ENCODE peak calls at places on chromosomes 11 and 22, in nine cellular contexts. One of them, this sample, is unnamed.

GRCh38 chr22:40975346-40975745 is 24.2 kb downstream of the RBX1 start:
- DNase-seq in heart right ventricle: no peak
- DNase-seq in mucosa of descending colon: no peak
- DNase-seq in upper lobe of right lung: no peak
- DNase-seq in colonic mucosa: no peak
- DNase-seq in body of pancreas: no peak
- DNase-seq in RWPE2: no peak
- DNase-seq in hepatocyte: no peak
- DNase-seq in CD8-positive, alpha-beta T cell: no peak
- DNase-seq in this sample: no peak

GRCh38 chr22:44597616-44598015 is 99.6 kb upstream of the RTL6 start:
- DNase-seq in heart right ventricle: no peak
- DNase-seq in mucosa of descending colon: no peak
- DNase-seq in upper lobe of right lung: no peak
- DNase-seq in colonic mucosa: no peak
- DNase-seq in body of pancreas: peak; percentile 59
- DNase-seq in RWPE2: no peak
- DNase-seq in hepatocyte: peak; percentile 66
- DNase-seq in CD8-positive, alpha-beta T cell: no peak
- DNase-seq in this sample: no peak

GRCh38 chr22:23178512-23179254 is 1.6 kb upstream of the BCR start:
- DNase-seq in heart right ventricle: peak; percentile 60
- DNase-seq in mucosa of descending colon: peak; percentile 79
- DNase-seq in upper lobe of right lung: peak; percentile 84
- DNase-seq in colonic mucosa: peak; percentile 64
- DNase-seq in body of pancreas: peak; percentile 66
- DNase-seq in RWPE2: no peak
- DNase-seq in hepatocyte: peak; percentile 85
- DNase-seq in CD8-positive, alpha-beta T cell: peak; percentile 56
- DNase-seq in this sample: peak; percentile 67

GRCh38 chr11:101487775-101488174 is 96.0 kb downstream of the TRPC6 start:
- DNase-seq in heart right ventricle: no peak
- DNase-seq in mucosa of descending colon: no peak
- DNase-seq in upper lobe of right lung: no peak
- DNase-seq in colonic mucosa: no peak
- DNase-seq in body of pancreas: no peak
- DNase-seq in RWPE2: no peak
- DNase-seq in hepatocyte: no peak
- DNase-seq in CD8-positive, alpha-beta T cell: no peak
- DNase-seq in this sample: no peak

GRCh38 chr11:36361901-36362391 is 65.9 kb downstream of the PRR5L start:
- DNase-seq in heart right ventricle: no peak
- DNase-seq in mucosa of descending colon: no peak
- DNase-seq in upper lobe of right lung: no peak
- DNase-seq in colonic mucosa: no peak
- DNase-seq in body of pancreas: no peak
- DNase-seq in RWPE2: peak; percentile 86
- DNase-seq in hepatocyte: peak; percentile 72
- DNase-seq in CD8-positive, alpha-beta T cell: no peak
- DNase-seq in this sample: no peak

GRCh38 chr11:38456371-38456770 is 1858.3 kb upstream of the RAG2 start:
- DNase-seq in heart right ventricle: no peak
- DNase-seq in mucosa of descending colon: no peak
- DNase-seq in upper lobe of right lung: no peak
- DNase-seq in colonic mucosa: no peak
- DNase-seq in body of pancreas: no peak
- DNase-seq in RWPE2: no peak
- DNase-seq in hepatocyte: no peak
- DNase-seq in CD8-positive, alpha-beta T cell: no peak
- DNase-seq in this sample: no peak

GRCh38 chr11:14443642-14444041 is 56.0 kb downstream of the COPB1 start:
- DNase-seq in heart right ventricle: no peak
- DNase-seq in mucosa of descending colon: no peak
- DNase-seq in upper lobe of right lung: no peak
- DNase-seq in colonic mucosa: peak; percentile 46
- DNase-seq in body of pancreas: peak; percentile 78
- DNase-seq in RWPE2: no peak
- DNase-seq in hepatocyte: peak; percentile 52
- DNase-seq in CD8-positive, alpha-beta T cell: no peak
- DNase-seq in this sample: no peak

GRCh38 chr11:74701351-74701750 is 29.9 kb downstream of the CHRDL2 start:
- DNase-seq in heart right ventricle: no peak
- DNase-seq in mucosa of descending colon: no peak
- DNase-seq in upper lobe of right lung: no peak
- DNase-seq in colonic mucosa: no peak
- DNase-seq in body of pancreas: no peak
- DNase-seq in RWPE2: no peak
- DNase-seq in hepatocyte: no peak
- DNase-seq in CD8-positive, alpha-beta T cell: no peak
- DNase-seq in this sample: no peak

GRCh38 chr11:102010776-102011500 is 36.3 kb upstream of the CFAP300 start:
- DNase-seq in heart right ventricle: peak; percentile 34
- DNase-seq in mucosa of descending colon: peak; percentile 75
- DNase-seq in upper lobe of right lung: peak; percentile 85
- DNase-seq in colonic mucosa: peak; percentile 76
- DNase-seq in body of pancreas: no peak
- DNase-seq in RWPE2: peak; percentile 97
- DNase-seq in hepatocyte: peak; percentile 89
- DNase-seq in CD8-positive, alpha-beta T cell: no peak
- DNase-seq in this sample: no peak

GRCh38 chr11:114653148-114653547 is 25.2 kb upstream of the NXPE2 start:
- DNase-seq in heart right ventricle: no peak
- DNase-seq in mucosa of descending colon: no peak
- DNase-seq in upper lobe of right lung: no peak
- DNase-seq in colonic mucosa: no peak
- DNase-seq in body of pancreas: no peak
- DNase-seq in RWPE2: no peak
- DNase-seq in hepatocyte: no peak
- DNase-seq in CD8-positive, alpha-beta T cell: no peak
- DNase-seq in this sample: no peak

GRCh38 chr11:131584694-131585592 is 214.5 kb downstream of the NTM start:
- DNase-seq in heart right ventricle: no peak
- DNase-seq in mucosa of descending colon: no peak
- DNase-seq in upper lobe of right lung: no peak
- DNase-seq in colonic mucosa: no peak
- DNase-seq in body of pancreas: no peak
- DNase-seq in RWPE2: no peak
- DNase-seq in hepatocyte: no peak
- DNase-seq in CD8-positive, alpha-beta T cell: no peak
- DNase-seq in this sample: no peak

GRCh38 chr22:37534445-37534844 is 15.2 kb upstream of the CARD10 start:
- DNase-seq in heart right ventricle: no peak
- DNase-seq in mucosa of descending colon: no peak
- DNase-seq in upper lobe of right lung: no peak
- DNase-seq in colonic mucosa: no peak
- DNase-seq in body of pancreas: no peak
- DNase-seq in RWPE2: no peak
- DNase-seq in hepatocyte: no peak
- DNase-seq in CD8-positive, alpha-beta T cell: no peak
- DNase-seq in this sample: no peak

DNA sequence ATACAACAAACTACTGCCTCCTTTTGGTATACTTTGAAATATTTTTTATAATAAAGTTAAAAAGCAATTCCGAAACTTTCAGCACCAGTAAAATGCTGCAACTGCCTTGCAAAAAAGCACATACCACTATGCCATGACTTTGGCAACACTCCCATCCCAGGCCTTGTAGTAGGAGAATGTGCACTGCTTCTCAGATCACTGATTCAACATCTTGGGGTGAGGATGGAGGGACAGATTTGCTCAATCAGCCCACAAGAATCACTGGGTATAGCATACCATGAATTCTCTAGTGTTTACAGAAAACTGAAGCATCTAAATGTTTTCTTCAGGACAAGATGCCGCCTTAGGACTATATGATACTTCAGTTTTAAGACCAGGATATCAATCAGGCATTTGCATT is 14.9 kb downstream of the EIF4ENIF1 start:
- DNase-seq in heart right ventricle: no peak
- DNase-seq in mucosa of descending colon: no peak
- DNase-seq in upper lobe of right lung: no peak
- DNase-seq in colonic mucosa: no peak
- DNase-seq in body of pancreas: no peak
- DNase-seq in RWPE2: no peak
- DNase-seq in hepatocyte: no peak
- DNase-seq in CD8-positive, alpha-beta T cell: no peak
- DNase-seq in this sample: no peak
- TF ChIP-seq CTCF in heart right ventricle: no peak
- TF ChIP-seq CTCF in mucosa of descending colon: no peak
- TF ChIP-seq CTCF in upper lobe of right lung: no peak
- TF ChIP-seq CTCF in colonic mucosa: no peak
- TF ChIP-seq CTCF in body of pancreas: no peak
- TF ChIP-seq CTCF in RWPE2: no peak
- TF ChIP-seq CTCF in hepatocyte: no peak
- TF ChIP-seq CTCF in CD8-positive, alpha-beta T cell: no peak
- TF ChIP-seq CTCF in this sample: no peak

GRCh38 chr11:65422104-65422632 is 430 bp upstream of the NEAT1 start:
- DNase-seq in heart right ventricle: peak; percentile 99
- DNase-seq in mucosa of descending colon: peak; percentile 99
- DNase-seq in upper lobe of right lung: peak; percentile 100
- DNase-seq in colonic mucosa: peak; percentile 98
- DNase-seq in body of pancreas: peak; percentile 99
- DNase-seq in RWPE2: peak; percentile 97
- DNase-seq in hepatocyte: peak; percentile 99
- DNase-seq in CD8-positive, alpha-beta T cell: peak; percentile 86
- DNase-seq in this sample: peak; percentile 99
- H3K4me1 ChIP-seq in heart right ventricle: peaks cover 57% of the 10 kb centered on the region
- H3K4me1 ChIP-seq in mucosa of descending colon: peaks cover 48% of the 10 kb centered on the region
- H3K4me1 ChIP-seq in upper lobe of right lung: peaks cover 33% of the 10 kb centered on the region
- H3K4me1 ChIP-seq in colonic mucosa: peaks cover 10% of the 10 kb centered on the region
- H3K4me1 ChIP-seq in body of pancreas: peaks cover 49% of the 10 kb centered on the region
- H3K4me1 ChIP-seq in RWPE2: peaks cover 32% of the 10 kb centered on the region
- H3K4me1 ChIP-seq in hepatocyte: peaks cover 35% of the 10 kb centered on the region
- H3K4me1 ChIP-seq in CD8-positive, alpha-beta T cell: peaks cover 53% of the 10 kb centered on the region
- H3K4me1 ChIP-seq in this sample: peaks cover 18% of the 10 kb centered on the region

GRCh38 chr11:8799273-8799672 is 111.7 kb upstream of the AKIP1 start:
- DNase-seq in heart right ventricle: no peak
- DNase-seq in mucosa of descending colon: no peak
- DNase-seq in upper lobe of right lung: no peak
- DNase-seq in colonic mucosa: no peak
- DNase-seq in body of pancreas: no peak
- DNase-seq in RWPE2: no peak
- DNase-seq in hepatocyte: no peak
- DNase-seq in CD8-positive, alpha-beta T cell: no peak
- DNase-seq in this sample: no peak

GRCh38 chr11:8803973-8804372 is 107.0 kb upstream of the AKIP1 start:
- DNase-seq in heart right ventricle: no peak
- DNase-seq in mucosa of descending colon: no peak
- DNase-seq in upper lobe of right lung: peak; percentile 69
- DNase-seq in colonic mucosa: no peak
- DNase-seq in body of pancreas: no peak
- DNase-seq in RWPE2: no peak
- DNase-seq in hepatocyte: no peak
- DNase-seq in CD8-positive, alpha-beta T cell: no peak
- DNase-seq in this sample: no peak

GRCh38 chr11:8801121-8801520 is 109.9 kb upstream of the AKIP1 start:
- DNase-seq in heart right ventricle: no peak
- DNase-seq in mucosa of descending colon: no peak
- DNase-seq in upper lobe of right lung: no peak
- DNase-seq in colonic mucosa: no peak
- DNase-seq in body of pancreas: no peak
- DNase-seq in RWPE2: no peak
- DNase-seq in hepatocyte: no peak
- DNase-seq in CD8-positive, alpha-beta T cell: no peak
- DNase-seq in this sample: no peak

GRCh38 chr11:8800498-8801110 is 110.4 kb upstream of the AKIP1 start:
- DNase-seq in heart right ventricle: no peak
- DNase-seq in mucosa of descending colon: no peak
- DNase-seq in upper lobe of right lung: no peak
- DNase-seq in colonic mucosa: no peak
- DNase-seq in body of pancreas: no peak
- DNase-seq in RWPE2: no peak
- DNase-seq in hepatocyte: no peak
- DNase-seq in CD8-positive, alpha-beta T cell: no peak
- DNase-seq in this sample: no peak

DNA sequence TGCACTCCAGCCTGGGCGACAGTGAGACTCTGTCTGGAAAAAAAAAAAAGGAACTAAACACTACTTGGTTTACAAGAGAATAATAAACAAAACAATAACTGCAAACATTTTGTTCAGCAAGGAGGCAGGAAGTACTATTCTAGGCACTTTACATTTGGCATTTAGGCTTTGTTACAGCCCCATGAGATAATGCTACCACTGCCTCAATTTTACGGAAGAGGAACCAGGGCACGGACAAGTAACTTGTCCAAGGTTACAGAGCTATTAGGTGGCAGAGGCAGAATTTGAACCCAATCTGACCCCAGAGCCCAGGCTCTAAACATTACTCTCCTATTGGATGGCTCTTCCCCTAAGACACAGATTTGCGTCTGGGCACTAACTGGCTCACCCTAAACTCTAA is 108.7 kb upstream of the AKIP1 start:
- DNase-seq in heart right ventricle: no peak
- DNase-seq in mucosa of descending colon: no peak
- DNase-seq in upper lobe of right lung: no peak
- DNase-seq in colonic mucosa: no peak
- DNase-seq in body of pancreas: no peak
- DNase-seq in RWPE2: no peak
- DNase-seq in hepatocyte: no peak
- DNase-seq in CD8-positive, alpha-beta T cell: no peak
- DNase-seq in this sample: no peak
- H3K36me3 ChIP-seq in heart right ventricle: peaks cover 11% of the 10 kb centered on the region
- H3K36me3 ChIP-seq in mucosa of descending colon: no peaks in the 10 kb centered on the region
- H3K36me3 ChIP-seq in upper lobe of right lung: no peaks in the 10 kb centered on the region
- H3K36me3 ChIP-seq in colonic mucosa: no peaks in the 10 kb centered on the region
- H3K36me3 ChIP-seq in body of pancreas: no peaks in the 10 kb centered on the region
- H3K36me3 ChIP-seq in RWPE2: peaks cover 32% of the 10 kb centered on the region
- H3K36me3 ChIP-seq in hepatocyte: no peaks in the 10 kb centered on the region
- H3K36me3 ChIP-seq in CD8-positive, alpha-beta T cell: no peaks in the 10 kb centered on the region
- H3K36me3 ChIP-seq in this sample: no peaks in the 10 kb centered on the region

DNA sequence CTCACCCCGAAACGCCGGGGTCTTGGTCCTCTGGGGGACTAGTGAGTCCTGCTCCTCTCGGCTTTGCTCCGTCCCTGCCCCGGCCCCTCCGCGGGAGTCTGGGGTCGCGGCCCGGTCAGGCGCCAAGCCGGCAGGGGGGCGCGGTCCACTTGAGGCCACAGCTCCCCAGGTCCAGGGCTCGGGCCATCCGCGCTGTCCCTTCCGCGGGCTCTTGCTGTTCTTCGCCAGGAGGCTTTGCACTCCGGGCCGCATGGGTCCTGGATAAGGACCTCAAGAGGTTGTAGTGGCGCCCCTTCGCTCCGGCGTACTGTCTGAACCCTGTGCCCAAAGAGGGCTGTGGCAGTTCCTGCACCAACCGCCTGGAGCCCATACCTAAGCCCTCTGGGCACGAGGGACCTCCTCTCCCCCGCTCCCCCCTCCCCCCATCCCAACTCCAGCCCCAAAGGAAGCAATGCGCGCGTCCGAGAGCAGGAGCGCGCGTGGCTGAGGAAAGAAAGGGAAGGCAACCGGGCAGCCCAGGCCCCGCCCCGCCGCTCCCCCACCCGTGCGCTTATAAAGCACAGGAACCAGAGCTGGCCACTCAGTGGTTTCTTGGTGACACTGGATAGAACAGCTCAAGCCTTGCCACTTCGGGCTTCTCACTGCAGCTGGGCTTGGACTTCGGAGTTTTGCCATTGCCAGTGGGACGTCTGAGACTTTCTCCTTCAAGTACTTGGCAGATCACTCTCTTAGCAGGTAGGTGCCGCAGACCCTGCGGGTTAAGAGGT is at the start of gene ADM:
- DNase-seq in heart right ventricle: peak; percentile 90
- DNase-seq in mucosa of descending colon: peak; percentile 93
- DNase-seq in upper lobe of right lung: peak; percentile 91
- DNase-seq in colonic mucosa: peak; percentile 95
- DNase-seq in body of pancreas: peak; percentile 84
- DNase-seq in RWPE2: peak; percentile 92
- DNase-seq in hepatocyte: peak; percentile 93
- DNase-seq in CD8-positive, alpha-beta T cell: peak; percentile 42
- DNase-seq in this sample: peak; percentile 92
- TF ChIP-seq CTCF in heart right ventricle: peak; percentile 29
- TF ChIP-seq CTCF in mucosa of descending colon: peak; percentile 48
- TF ChIP-seq CTCF in upper lobe of right lung: peak; percentile 50
- TF ChIP-seq CTCF in colonic mucosa: peak; percentile 50
- TF ChIP-seq CTCF in body of pancreas: peak; percentile 28
- TF ChIP-seq CTCF in RWPE2: peak; percentile 87
- TF ChIP-seq CTCF in hepatocyte: peak; percentile 56
- TF ChIP-seq CTCF in CD8-positive, alpha-beta T cell: peak; percentile 61
- TF ChIP-seq CTCF in this sample: peak; percentile 34